ENCODE peak calls at places on chromosome 17, in eight cellular contexts. One of them, this sample, is unnamed.

GRCh38 chr17:3940965-3941698 is 23.1 kb downstream of the ATP2A3 start:
- DNase-seq in gastrocnemius medialis: no peak
- DNase-seq in stomach: no peak
- DNase-seq in psoas muscle: no peak
- DNase-seq in neural progenitor cell: no peak
- DNase-seq in left ventricle myocardium inferior: no peak
- DNase-seq in fibroblast of lung: no peak
- DNase-seq in fibroblast of mammary gland: no peak
- DNase-seq in this sample: no peak

GRCh38 chr17:13626703-13627102 is 25.0 kb upstream of the HS3ST3A1 start:
- DNase-seq in gastrocnemius medialis: no peak
- DNase-seq in stomach: no peak
- DNase-seq in psoas muscle: no peak
- DNase-seq in neural progenitor cell: no peak
- DNase-seq in left ventricle myocardium inferior: no peak
- DNase-seq in fibroblast of lung: peak
- DNase-seq in fibroblast of mammary gland: peak
- DNase-seq in this sample: peak

GRCh38 chr17:82893779-82894178 is 54.0 kb upstream of the ZNF750 start:
- DNase-seq in gastrocnemius medialis: no peak
- DNase-seq in stomach: no peak
- DNase-seq in psoas muscle: peak
- DNase-seq in neural progenitor cell: no peak
- DNase-seq in left ventricle myocardium inferior: no peak
- DNase-seq in fibroblast of lung: no peak
- DNase-seq in fibroblast of mammary gland: peak
- DNase-seq in this sample: no peak

GRCh38 chr17:65759532-65759931 is 198.1 kb upstream of the AXIN2 start:
- DNase-seq in gastrocnemius medialis: no peak
- DNase-seq in stomach: no peak
- DNase-seq in psoas muscle: no peak
- DNase-seq in neural progenitor cell: no peak
- DNase-seq in left ventricle myocardium inferior: no peak
- DNase-seq in fibroblast of lung: no peak
- DNase-seq in fibroblast of mammary gland: no peak
- DNase-seq in this sample: no peak

GRCh38 chr17:48624544-48625501 is 1.3 kb downstream of the HOXB9 start:
- DNase-seq in gastrocnemius medialis: no peak
- DNase-seq in stomach: no peak
- DNase-seq in psoas muscle: no peak
- DNase-seq in neural progenitor cell: peak
- DNase-seq in left ventricle myocardium inferior: no peak
- DNase-seq in fibroblast of lung: no peak
- DNase-seq in fibroblast of mammary gland: no peak
- DNase-seq in this sample: no peak

GRCh38 chr17:29291163-29291752 is 2.7 kb downstream of the NUFIP2 start:
- DNase-seq in gastrocnemius medialis: no peak
- DNase-seq in stomach: no peak
- DNase-seq in psoas muscle: no peak
- DNase-seq in neural progenitor cell: peak
- DNase-seq in left ventricle myocardium inferior: no peak
- DNase-seq in fibroblast of lung: peak
- DNase-seq in fibroblast of mammary gland: peak
- DNase-seq in this sample: peak

GRCh38 chr17:77287432-77288068 is 146.8 kb downstream of the SEC14L1 start:
- DNase-seq in gastrocnemius medialis: peak
- DNase-seq in stomach: peak
- DNase-seq in psoas muscle: peak
- DNase-seq in neural progenitor cell: peak
- DNase-seq in left ventricle myocardium inferior: peak
- DNase-seq in fibroblast of lung: peak
- DNase-seq in fibroblast of mammary gland: peak
- DNase-seq in this sample: peak

GRCh38 chr17:63529711-63530556 is 6.8 kb downstream of the KCNH6 start:
- DNase-seq in gastrocnemius medialis: no peak
- DNase-seq in stomach: no peak
- DNase-seq in psoas muscle: peak
- DNase-seq in neural progenitor cell: no peak
- DNase-seq in left ventricle myocardium inferior: no peak
- DNase-seq in fibroblast of lung: no peak
- DNase-seq in fibroblast of mammary gland: no peak
- DNase-seq in this sample: no peak

GRCh38 chr17:82384730-82385429 is 13.3 kb downstream of the UTS2R start:
- DNase-seq in gastrocnemius medialis: peak
- DNase-seq in stomach: peak
- DNase-seq in psoas muscle: peak
- DNase-seq in neural progenitor cell: no peak
- DNase-seq in left ventricle myocardium inferior: peak
- DNase-seq in fibroblast of lung: peak
- DNase-seq in fibroblast of mammary gland: peak
- DNase-seq in this sample: peak

GRCh38 chr17:69539274-69539673 is 124.8 kb downstream of the MAP2K6 start:
- DNase-seq in gastrocnemius medialis: no peak
- DNase-seq in stomach: no peak
- DNase-seq in psoas muscle: no peak
- DNase-seq in neural progenitor cell: no peak
- DNase-seq in left ventricle myocardium inferior: no peak
- DNase-seq in fibroblast of lung: no peak
- DNase-seq in fibroblast of mammary gland: no peak
- DNase-seq in this sample: no peak

GRCh38 chr17:38912221-38912813 is 13.1 kb upstream of the LASP1NB start:
- DNase-seq in gastrocnemius medialis: no peak
- DNase-seq in stomach: peak
- DNase-seq in psoas muscle: peak
- DNase-seq in neural progenitor cell: no peak
- DNase-seq in left ventricle myocardium inferior: peak
- DNase-seq in fibroblast of lung: no peak
- DNase-seq in fibroblast of mammary gland: peak
- DNase-seq in this sample: no peak

GRCh38 chr17:48570325-48571023 is 7.7 kb downstream of the HOXB4 start:
- DNase-seq in gastrocnemius medialis: no peak
- DNase-seq in stomach: no peak
- DNase-seq in psoas muscle: no peak
- DNase-seq in neural progenitor cell: no peak
- DNase-seq in left ventricle myocardium inferior: no peak
- DNase-seq in fibroblast of lung: peak
- DNase-seq in fibroblast of mammary gland: no peak
- DNase-seq in this sample: no peak

GRCh38 chr17:38605852-38606645 is at the start of gene SRCIN1:
- DNase-seq in gastrocnemius medialis: no peak
- DNase-seq in stomach: peak
- DNase-seq in psoas muscle: peak
- DNase-seq in neural progenitor cell: peak
- DNase-seq in left ventricle myocardium inferior: peak
- DNase-seq in fibroblast of lung: peak
- DNase-seq in fibroblast of mammary gland: no peak
- DNase-seq in this sample: peak

GRCh38 chr17:69336996-69337395 is 10.1 kb upstream of the ABCA5 start:
- DNase-seq in gastrocnemius medialis: no peak
- DNase-seq in stomach: no peak
- DNase-seq in psoas muscle: no peak
- DNase-seq in neural progenitor cell: no peak
- DNase-seq in left ventricle myocardium inferior: no peak
- DNase-seq in fibroblast of lung: no peak
- DNase-seq in fibroblast of mammary gland: no peak
- DNase-seq in this sample: no peak

GRCh38 chr17:10243905-10244844 is 45.8 kb upstream of the GAS7 start:
- DNase-seq in gastrocnemius medialis: no peak
- DNase-seq in stomach: no peak
- DNase-seq in psoas muscle: no peak
- DNase-seq in neural progenitor cell: no peak
- DNase-seq in left ventricle myocardium inferior: no peak
- DNase-seq in fibroblast of lung: no peak
- DNase-seq in fibroblast of mammary gland: peak
- DNase-seq in this sample: peak

GRCh38 chr17:61556224-61557188 is 34.5 kb downstream of the NACA2 start:
- DNase-seq in gastrocnemius medialis: no peak
- DNase-seq in stomach: no peak
- DNase-seq in psoas muscle: no peak
- DNase-seq in neural progenitor cell: no peak
- DNase-seq in left ventricle myocardium inferior: no peak
- DNase-seq in fibroblast of lung: peak
- DNase-seq in fibroblast of mammary gland: no peak
- DNase-seq in this sample: no peak

GRCh38 chr17:48722201-48722907 is at the start of gene PRAC1:
- DNase-seq in gastrocnemius medialis: no peak
- DNase-seq in stomach: no peak
- DNase-seq in psoas muscle: no peak
- DNase-seq in neural progenitor cell: peak
- DNase-seq in left ventricle myocardium inferior: no peak
- DNase-seq in fibroblast of lung: no peak
- DNase-seq in fibroblast of mammary gland: no peak
- DNase-seq in this sample: no peak

DNA sequence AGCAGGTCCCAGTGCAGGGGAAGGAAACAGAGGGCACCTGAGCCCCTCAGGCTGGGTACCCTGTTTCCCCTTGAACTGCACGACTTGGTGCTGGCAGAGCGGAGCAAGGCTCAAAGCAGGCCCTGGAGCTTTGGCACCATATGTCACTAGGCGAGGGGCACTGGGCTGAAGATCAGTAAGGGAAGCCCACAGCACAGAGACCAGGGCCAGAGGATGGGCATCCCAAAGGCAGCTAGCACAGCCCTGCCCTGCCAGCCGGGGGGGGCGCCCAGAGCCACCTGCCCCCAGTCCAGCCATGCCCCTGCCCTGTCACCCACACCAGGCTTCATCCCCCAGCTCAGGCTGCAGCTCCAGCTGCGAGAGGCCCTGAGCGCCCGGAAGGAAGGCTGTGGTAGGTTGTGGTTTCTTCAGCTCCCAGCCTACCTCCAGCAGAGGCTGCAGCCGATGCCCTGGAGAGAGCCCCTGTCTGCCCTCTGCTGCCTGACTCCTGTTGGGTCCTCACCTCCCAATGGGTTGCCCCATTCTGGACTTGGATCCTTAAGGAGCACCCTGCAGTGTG is 10.9 kb downstream of the NHERF1 start:
- DNase-seq in gastrocnemius medialis: no peak
- DNase-seq in stomach: no peak
- DNase-seq in psoas muscle: no peak
- DNase-seq in neural progenitor cell: no peak
- DNase-seq in left ventricle myocardium inferior: no peak
- DNase-seq in fibroblast of lung: no peak
- DNase-seq in fibroblast of mammary gland: no peak
- DNase-seq in this sample: no peak
- TF ChIP-seq CTCF in gastrocnemius medialis: no peak
- TF ChIP-seq CTCF in stomach: no peak
- TF ChIP-seq CTCF in psoas muscle: no peak
- TF ChIP-seq CTCF in neural progenitor cell: no peak
- TF ChIP-seq CTCF in left ventricle myocardium inferior: no peak
- TF ChIP-seq CTCF in fibroblast of lung: no peak
- TF ChIP-seq CTCF in fibroblast of mammary gland: no peak
- TF ChIP-seq CTCF in this sample: no peak

DNA sequence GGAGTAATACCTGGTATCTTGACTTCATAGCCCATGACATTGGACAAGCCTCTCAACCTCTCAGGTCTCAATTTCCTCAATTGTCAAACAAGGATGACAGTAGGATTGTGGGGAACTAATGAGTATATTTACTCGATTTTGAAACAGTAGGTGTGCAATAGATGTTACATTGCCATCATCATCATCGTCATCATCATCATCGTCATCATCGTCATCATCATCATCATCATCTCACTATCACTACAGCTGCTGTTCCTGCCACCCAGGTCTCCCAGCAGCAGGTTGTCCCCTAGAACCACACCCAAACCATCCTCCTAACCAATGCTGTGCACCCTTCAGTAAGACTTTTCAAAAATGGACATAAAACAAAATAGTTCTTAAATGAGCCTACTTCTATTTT is 24.8 kb upstream of the CDRT4 start:
- DNase-seq in gastrocnemius medialis: no peak
- DNase-seq in stomach: no peak
- DNase-seq in psoas muscle: no peak
- DNase-seq in neural progenitor cell: no peak
- DNase-seq in left ventricle myocardium inferior: no peak
- DNase-seq in fibroblast of lung: no peak
- DNase-seq in fibroblast of mammary gland: no peak
- DNase-seq in this sample: no peak
- TF ChIP-seq CTCF in gastrocnemius medialis: no peak
- TF ChIP-seq CTCF in stomach: no peak
- TF ChIP-seq CTCF in psoas muscle: no peak
- TF ChIP-seq CTCF in neural progenitor cell: no peak
- TF ChIP-seq CTCF in left ventricle myocardium inferior: no peak
- TF ChIP-seq CTCF in fibroblast of lung: no peak
- TF ChIP-seq CTCF in fibroblast of mammary gland: no peak
- TF ChIP-seq CTCF in this sample: no peak

GRCh38 chr17:76238847-76239537 is 1.3 kb downstream of the RNF157 start:
- DNase-seq in gastrocnemius medialis: no peak
- DNase-seq in stomach: no peak
- DNase-seq in psoas muscle: no peak
- DNase-seq in neural progenitor cell: no peak
- DNase-seq in left ventricle myocardium inferior: no peak
- DNase-seq in fibroblast of lung: no peak
- DNase-seq in fibroblast of mammary gland: no peak
- DNase-seq in this sample: no peak

GRCh38 chr17:76241776-76242175 is 1.5 kb upstream of the RNF157 start:
- DNase-seq in gastrocnemius medialis: no peak
- DNase-seq in stomach: no peak
- DNase-seq in psoas muscle: no peak
- DNase-seq in neural progenitor cell: no peak
- DNase-seq in left ventricle myocardium inferior: no peak
- DNase-seq in fibroblast of lung: no peak
- DNase-seq in fibroblast of mammary gland: no peak
- DNase-seq in this sample: no peak

GRCh38 chr17:76239538-76240274 is 587 bp downstream of the RNF157 start:
- DNase-seq in gastrocnemius medialis: no peak
- DNase-seq in stomach: no peak
- DNase-seq in psoas muscle: no peak
- DNase-seq in neural progenitor cell: peak
- DNase-seq in left ventricle myocardium inferior: no peak
- DNase-seq in fibroblast of lung: no peak
- DNase-seq in fibroblast of mammary gland: no peak
- DNase-seq in this sample: no peak

GRCh38 chr17:76240461-76241204 is at the start of gene RNF157:
- DNase-seq in gastrocnemius medialis: peak
- DNase-seq in stomach: peak
- DNase-seq in psoas muscle: peak
- DNase-seq in neural progenitor cell: peak
- DNase-seq in left ventricle myocardium inferior: peak
- DNase-seq in fibroblast of lung: peak
- DNase-seq in fibroblast of mammary gland: peak
- DNase-seq in this sample: peak

DNA sequence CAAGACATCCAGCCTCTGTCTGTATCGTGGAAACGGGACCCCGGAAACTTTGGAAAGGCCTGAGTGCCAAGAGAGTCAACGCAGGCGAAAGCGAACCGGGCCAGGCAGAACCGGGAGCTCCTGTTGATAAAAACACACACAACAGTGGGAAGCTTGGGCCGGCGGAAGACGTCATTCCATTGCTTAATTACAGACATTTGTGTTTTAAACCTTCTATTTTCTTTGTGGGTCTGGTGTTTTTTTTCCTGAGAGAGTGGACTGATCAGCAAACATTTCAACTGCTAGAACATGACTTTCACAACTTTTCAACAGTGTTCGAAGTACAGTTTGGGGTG is 879 bp upstream of the RNF157 start:
- DNase-seq in gastrocnemius medialis: no peak
- DNase-seq in stomach: peak
- DNase-seq in psoas muscle: peak
- DNase-seq in neural progenitor cell: no peak
- DNase-seq in left ventricle myocardium inferior: no peak
- DNase-seq in fibroblast of lung: no peak
- DNase-seq in fibroblast of mammary gland: peak
- DNase-seq in this sample: no peak
- TF ChIP-seq CTCF in gastrocnemius medialis: no peak
- TF ChIP-seq CTCF in stomach: no peak
- TF ChIP-seq CTCF in psoas muscle: no peak
- TF ChIP-seq CTCF in neural progenitor cell: no peak
- TF ChIP-seq CTCF in left ventricle myocardium inferior: no peak
- TF ChIP-seq CTCF in fibroblast of lung: no peak
- TF ChIP-seq CTCF in fibroblast of mammary gland: no peak
- TF ChIP-seq CTCF in this sample: no peak

GRCh38 chr17:67629963-67630320 is 87.8 kb upstream of the NOL11 start:
- DNase-seq in gastrocnemius medialis: no peak
- DNase-seq in stomach: no peak
- DNase-seq in psoas muscle: no peak
- DNase-seq in neural progenitor cell: peak
- DNase-seq in left ventricle myocardium inferior: no peak
- DNase-seq in fibroblast of lung: peak
- DNase-seq in fibroblast of mammary gland: peak
- DNase-seq in this sample: peak
- TF ChIP-seq CTCF in gastrocnemius medialis: peak
- TF ChIP-seq CTCF in stomach: no peak
- TF ChIP-seq CTCF in psoas muscle: peak
- TF ChIP-seq CTCF in neural progenitor cell: peak
- TF ChIP-seq CTCF in left ventricle myocardium inferior: peak
- TF ChIP-seq CTCF in fibroblast of lung: peak
- TF ChIP-seq CTCF in fibroblast of mammary gland: peak
- TF ChIP-seq CTCF in this sample: peak

This sample was measured in MCF 10A.